ENCODE peak calls at places on chromosomes 7 and 10, in seven cellular contexts. T is psoas muscle; F is CD8-positive, alpha-beta T cell; Y is left ventricle myocardium inferior; B is RWPE2; G is Panc1; P is CD4-positive, CD25-positive, alpha-beta regulatory T cell. L is an unnamed sample.

GRCh38 chr10:24385776-24386175 is 176.8 kb downstream of the KIAA1217 start:
- DNase-seq in G (no peak), F (no peak), P (no peak), T (no peak), Y (no peak), B (no peak), L (no peak)

GRCh38 chr10:32349968-32350738 is 3.2 kb upstream of the EPC1 start:
- DNase-seq in Y (no peak), G (no peak), B (no peak), P (no peak), T (no peak), F (no peak), L (no peak)

GRCh38 chr7:42911482-42912447 is at the start of gene C7orf25:
- DNase-seq in B (peak), F (peak), P (peak), G (peak), Y (peak), T (peak), L (peak)

GRCh38 chr7:85457911-85458310 is 271.1 kb upstream of the SEMA3D start:
- DNase-seq in Y (no peak), T (no peak), B (no peak), P (no peak), G (no peak), F (no peak), L (no peak)

GRCh38 chr10:109105725-109106124 is 817.6 kb downstream of the XPNPEP1 start:
- DNase-seq in F (no peak), P (no peak), B (no peak), G (no peak), T (no peak), Y (no peak), L (no peak)

GRCh38 chr7:97006146-97006950 is 995 bp downstream of the DLX6 start:
- DNase-seq in Y (no peak), P (no peak), T (no peak), G (no peak), B (no peak), F (no peak), L (no peak)

GRCh38 chr7:111438369-111439289 is 123.7 kb downstream of the IMMP2L start:
- DNase-seq in G (no peak), P (no peak), F (no peak), Y (no peak), T (no peak), B (no peak), L (peak)

GRCh38 chr7:148535227-148535626 is 55.3 kb upstream of the C7orf33 start:
- DNase-seq in T (no peak), G (no peak), B (no peak), P (peak), Y (no peak), F (no peak), L (no peak)

GRCh38 chr7:2934211-2934731 is 90.2 kb upstream of the GNA12 start:
- DNase-seq in G (no peak), P (no peak), Y (no peak), F (no peak), B (peak), T (no peak), L (no peak)

GRCh38 chr10:84548869-84549268 is 220.5 kb downstream of the CCSER2 start:
- DNase-seq in B (no peak), G (no peak), T (no peak), P (no peak), Y (no peak), F (no peak), L (no peak)

GRCh38 chr7:129553861-129554530 is 51.7 kb downstream of the SMKR1 start:
- DNase-seq in B (no peak), Y (no peak), P (peak), T (no peak), F (peak), G (no peak), L (no peak)

GRCh38 chr10:10515479-10516204 is 502.0 kb upstream of the CELF2 start:
- DNase-seq in P (no peak), B (no peak), F (no peak), T (no peak), Y (no peak), G (no peak), L (no peak)

GRCh38 chr7:23377134-23377533 is 78.0 kb downstream of the MALSU1 start:
- DNase-seq in Y (no peak), P (no peak), G (peak), T (no peak), F (no peak), B (no peak), L (no peak)

GRCh38 chr7:101140746-101141382 is 13.4 kb upstream of the AP1S1 start:
- DNase-seq in Y (no peak), T (no peak), P (no peak), G (no peak), F (no peak), B (no peak), L (no peak)

GRCh38 chr7:83970081-83970480 is 224.5 kb downstream of the SEMA3A start:
- DNase-seq in P (no peak), B (no peak), G (no peak), Y (no peak), T (no peak), F (no peak), L (no peak)

GRCh38 chr7:12942599-12942998 is 255.2 kb downstream of the ARL4A start:
- DNase-seq in B (no peak), Y (no peak), F (no peak), T (no peak), P (no peak), G (no peak), L (no peak)

GRCh38 chr10:7260412-7260900 is 150.4 kb downstream of the SFMBT2 start:
- DNase-seq in F (no peak), G (no peak), B (peak), T (peak), P (peak), Y (peak), L (peak)

GRCh38 chr7:40437936-40438634 is 303.3 kb downstream of the SUGCT start:
- DNase-seq in Y (no peak), G (no peak), P (no peak), F (no peak), B (no peak), T (no peak), L (no peak)

GRCh38 chr10:114691442-114691941 is 33.4 kb upstream of the ABLIM1 start:
- DNase-seq in Y (no peak), G (no peak), B (no peak), T (no peak), F (no peak), P (no peak), L (no peak)

GRCh38 chr10:30587522-30588031 is 42.0 kb downstream of the LYZL2 start:
- DNase-seq in F (no peak), Y (peak), B (no peak), P (no peak), G (no peak), T (peak), L (no peak)

GRCh38 chr10:99730026-99730425 is 1.9 kb downstream of the COX15 start:
- DNase-seq in T (no peak), P (no peak), B (no peak), G (no peak), F (no peak), Y (no peak), L (no peak)

GRCh38 chr7:24407965-24408364 is 124.0 kb downstream of the NPY start:
- DNase-seq in P (no peak), G (no peak), T (no peak), F (no peak), B (no peak), Y (no peak), L (no peak)

GRCh38 chr7:27171636-27172387 is 2.3 kb downstream of the HOXA10 start:
- DNase-seq in B (peak), Y (peak), F (no peak), P (no peak), G (no peak), T (no peak), L (no peak)

GRCh38 chr7:150756858-150757257 is 19.6 kb downstream of the GIMAP5 start:
- DNase-seq in B (no peak), G (no peak), P (peak), T (no peak), F (no peak), Y (no peak), L (no peak)

GRCh38 chr10:107264742-107265141 is 100.2 kb upstream of the SORCS1 start:
- DNase-seq in B (no peak), Y (no peak), T (no peak), F (no peak), P (no peak), G (no peak), L (no peak)

GRCh38 chr7:77765906-77766800 is 32.1 kb downstream of the TMEM60 start:
- DNase-seq in Y (no peak), G (no peak), B (no peak), T (no peak), P (no peak), F (no peak), L (no peak)

GRCh38 chr10:100529473-100530298 is at the start of gene NDUFB8:
- DNase-seq in P (peak), Y (peak), F (peak), B (peak), T (peak), G (peak), L (peak)

GRCh38 chr10:95694665-95695064 is 938 bp upstream of the TCTN3 start:
- DNase-seq in G (no peak), Y (no peak), P (no peak), F (no peak), T (no peak), B (no peak), L (no peak)

GRCh38 chr10:4018054-4018511 is 233.1 kb upstream of the KLF6 start:
- DNase-seq in B (no peak), P (no peak), Y (no peak), T (no peak), G (no peak), F (no peak), L (no peak)

GRCh38 chr10:105259201-105259600 is 618.1 kb downstream of the SORCS3 start:
- DNase-seq in B (no peak), Y (no peak), G (no peak), F (no peak), P (no peak), T (no peak), L (no peak)

GRCh38 chr7:27771111-27771510 is 31.1 kb downstream of the TAX1BP1 start:
- DNase-seq in Y (no peak), F (no peak), B (no peak), T (no peak), G (no peak), P (no peak), L (no peak)

DNA sequence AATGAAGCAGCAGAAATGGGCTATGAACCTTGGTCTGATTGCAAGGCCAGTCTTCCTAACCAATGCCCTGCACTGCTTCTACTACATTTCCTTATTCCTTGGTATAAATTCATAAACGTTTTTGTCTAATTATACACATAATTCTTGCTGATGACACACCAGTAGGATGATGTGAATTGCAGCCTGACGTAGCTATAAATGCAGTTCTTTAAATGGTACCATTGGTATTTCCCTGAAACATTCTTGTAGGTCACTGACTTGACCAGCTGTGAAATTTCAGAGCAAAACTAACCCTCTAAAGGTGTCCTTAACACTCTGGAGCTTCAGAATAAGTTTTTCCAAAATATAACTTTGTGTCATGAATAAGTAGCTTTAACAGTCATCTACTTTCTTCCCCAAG is 50.8 kb downstream of the IFIT5 start:
- DNase-seq in P (no peak), G (no peak), B (no peak), F (no peak), Y (no peak), T (no peak), L (no peak)
- H3K4me3 ChIP-seq in P (no peak), G (no peak), B (no peak), F (no peak), Y (no peak), T (no peak), L (no peak)

DNA sequence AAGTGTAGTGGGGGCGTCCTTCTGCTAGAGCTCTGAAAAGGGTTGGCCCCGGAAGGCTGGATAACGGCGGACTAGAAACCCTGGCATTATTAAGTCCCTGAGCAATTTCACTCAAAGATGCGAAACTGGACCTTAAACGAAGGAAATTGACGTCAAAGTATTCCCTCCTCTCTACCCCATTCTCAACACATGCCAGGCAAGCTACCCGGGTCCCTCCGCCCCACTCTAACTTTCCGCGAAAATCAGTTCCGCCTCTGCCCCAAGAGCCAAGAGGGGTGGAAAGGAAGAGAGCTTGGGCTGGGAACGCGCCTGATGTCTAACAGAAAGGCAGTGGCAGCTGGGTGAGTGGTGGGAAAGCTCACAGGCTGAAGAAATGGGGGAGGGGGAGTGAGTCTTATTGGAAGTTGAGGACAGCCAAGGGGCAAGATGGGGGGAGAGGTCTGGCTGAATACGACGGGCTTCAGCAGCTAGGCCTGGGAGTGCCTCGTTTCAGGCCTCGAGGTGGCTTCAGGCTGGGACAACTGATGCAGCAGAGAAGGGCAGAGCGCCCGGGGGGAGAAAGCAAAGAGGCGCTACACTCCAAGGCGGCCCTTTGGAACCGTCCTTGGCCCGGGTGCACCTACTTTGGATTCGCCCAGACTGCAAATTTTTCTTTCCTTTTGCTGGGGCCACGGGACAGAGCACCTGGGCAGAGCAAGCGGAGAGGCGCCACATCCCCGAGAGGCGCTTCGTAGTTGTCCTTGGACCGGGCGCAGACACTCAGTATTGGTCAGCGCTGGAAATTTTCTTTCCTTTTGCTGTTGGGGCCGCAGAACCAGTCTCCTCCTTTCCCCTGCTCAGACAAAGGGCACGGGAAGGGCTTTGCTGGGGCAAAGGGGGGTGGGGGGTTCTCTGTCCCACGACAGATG is 2.0 kb upstream of the FEZF1 start:
- DNase-seq in Y (no peak), T (no peak), B (no peak), P (no peak), F (no peak), G (no peak), L (no peak)
- H3K4me3 ChIP-seq in Y (peak), T (peak), B (no peak), P (no peak), F (no peak), G (no peak), L (no peak)

GRCh38 chr10:121702351-121703320 is 104.4 kb upstream of the FGFR2 start:
- DNase-seq in B (no peak), T (no peak), F (no peak), Y (no peak), P (no peak), G (no peak), L (no peak)
- H3K4me3 ChIP-seq in B (no peak), T (no peak), F (no peak), Y (no peak), P (no peak), G (no peak), L (no peak)

GRCh38 chr7:90383879-90384278 is 19.4 kb upstream of the CLDN12 start:
- DNase-seq in Y (no peak), T (no peak), B (no peak), F (no peak), G (no peak), P (no peak), L (no peak)

GRCh38 chr7:90384433-90384832 is 18.8 kb upstream of the CLDN12 start:
- DNase-seq in G (no peak), Y (no peak), P (no peak), B (no peak), F (no peak), T (no peak), L (no peak)

GRCh38 chr7:90387470-90388240 is 15.6 kb upstream of the CLDN12 start:
- DNase-seq in T (no peak), F (no peak), P (no peak), Y (no peak), B (no peak), G (no peak), L (no peak)

DNA sequence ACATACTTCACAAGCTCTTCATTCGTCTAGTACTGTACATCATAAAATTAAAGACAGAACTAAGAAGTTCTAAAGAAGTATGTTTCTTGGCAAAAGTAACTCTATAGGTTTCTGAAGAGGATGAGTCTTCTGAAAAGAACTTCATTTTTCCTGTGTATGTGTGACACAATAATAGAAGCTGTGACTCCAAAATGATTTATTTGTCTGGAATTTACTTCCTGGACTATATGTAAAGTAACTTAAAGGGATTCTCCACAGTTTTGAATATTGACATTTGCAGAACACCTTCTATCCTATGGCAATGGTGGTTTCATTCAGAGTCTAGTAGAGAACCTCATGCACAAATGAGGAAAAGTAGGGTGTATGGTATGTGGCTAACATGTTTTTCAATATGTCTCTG is 19.8 kb upstream of the CLDN12 start:
- DNase-seq in B (no peak), P (no peak), F (no peak), Y (no peak), G (peak), T (no peak), L (no peak)
- H3K4me3 ChIP-seq in B (no peak), P (no peak), F (no peak), Y (no peak), G (no peak), T (no peak), L (no peak)

GRCh38 chr10:102648269-102648888 is 4.1 kb downstream of the TRIM8 start:
- DNase-seq in Y (no peak), B (peak), P (no peak), T (peak), G (no peak), F (no peak), L (no peak)
- H3K4me3 ChIP-seq in Y (peak), B (no peak), P (peak), T (peak), G (no peak), F (peak), L (peak)

DNA sequence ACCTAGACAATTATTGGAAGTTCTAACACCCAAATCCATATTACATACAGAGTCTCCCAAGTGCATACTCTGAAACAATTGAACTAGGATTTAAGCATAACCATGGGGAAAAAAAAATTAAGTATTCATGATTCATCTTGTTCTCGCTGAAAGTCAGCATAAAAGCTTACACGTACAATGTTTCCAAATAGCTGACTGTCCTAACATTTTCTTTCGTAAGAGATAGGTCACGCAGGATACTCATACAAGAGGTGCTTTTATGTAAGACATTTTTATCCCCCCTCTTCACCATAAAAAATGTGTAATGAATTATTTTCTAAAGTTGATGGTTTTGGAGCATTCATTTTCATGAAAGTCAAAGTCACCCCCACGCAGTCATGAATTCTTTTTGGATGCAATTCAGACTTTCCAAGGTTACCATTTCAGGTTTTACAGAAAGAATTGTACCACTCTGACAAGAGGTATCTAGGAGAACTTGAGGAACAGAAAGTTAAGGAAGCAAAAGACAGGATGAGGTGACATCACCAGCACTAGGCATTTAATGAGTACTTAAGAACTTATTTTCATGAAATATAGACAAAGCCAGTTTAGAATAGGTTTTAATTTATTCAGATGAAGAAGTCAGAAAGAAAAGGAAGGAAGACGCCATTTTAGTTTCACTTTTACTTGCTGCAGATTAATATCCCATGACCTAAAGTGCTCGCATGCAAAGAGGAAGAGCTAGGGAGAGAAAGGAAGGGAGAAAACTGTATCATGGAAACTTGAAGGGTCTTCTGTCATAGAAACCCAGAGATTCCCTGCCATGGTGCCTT is 55.8 kb downstream of the TMEM26 start:
- DNase-seq in F (no peak), G (no peak), P (no peak), B (no peak), Y (no peak), T (no peak), L (no peak)
- H3K4me3 ChIP-seq in F (peak), G (peak), P (peak), B (no peak), Y (peak), T (peak), L (no peak)

GRCh38 chr10:129621694-129622093 is 154.7 kb downstream of the MGMT start:
- DNase-seq in Y (no peak), F (no peak), P (no peak), G (no peak), T (no peak), B (no peak), L (no peak)
- H3K4me3 ChIP-seq in Y (no peak), F (no peak), P (no peak), G (no peak), T (no peak), B (no peak), L (no peak)

GRCh38 chr10:26451903-26452302 is 13.8 kb downstream of the APBB1IP start:
- DNase-seq in T (no peak), F (no peak), G (no peak), B (no peak), P (no peak), Y (no peak), L (no peak)

GRCh38 chr10:26455567-26456315 is 17.6 kb downstream of the APBB1IP start:
- DNase-seq in T (no peak), F (no peak), P (no peak), B (no peak), Y (no peak), G (no peak), L (no peak)

GRCh38 chr10:26453850-26454249 is 15.7 kb downstream of the APBB1IP start:
- DNase-seq in T (no peak), B (no peak), F (no peak), G (no peak), Y (no peak), P (no peak), L (no peak)

GRCh38 chr10:26457088-26457487 is 18.9 kb downstream of the APBB1IP start:
- DNase-seq in F (no peak), G (no peak), B (no peak), T (no peak), Y (no peak), P (no peak), L (no peak)

GRCh38 chr10:26454891-26455290 is 16.8 kb downstream of the APBB1IP start:
- DNase-seq in G (no peak), T (no peak), F (no peak), Y (no peak), P (no peak), B (no peak), L (no peak)
- H3K4me3 ChIP-seq in G (no peak), T (no peak), F (no peak), Y (no peak), P (peak), B (no peak), L (no peak)

L was measured in HFF-Myc.